ENCODE peak calls at places on chromosomes 7 and 10, in ten cellular contexts. G is BE2C, H is right atrium auricular region, O is WTC11, M is upper lobe of left lung, T is HCT116, E is spleen, R is heart right ventricle, W is Peyer's patch, N is mammary epithelial cell. Q is an unnamed sample.

GRCh38 chr10:133159950-133160812 is at the start of gene KNDC1:
- DNase-seq in G (peak), H (no peak), O (peak), M (peak), T (no peak), E (peak), R (no peak), W (peak), N (no peak), Q (no peak)

GRCh38 chr7:14759785-14760184 is 142.8 kb downstream of the DGKB start:
- DNase-seq in G (no peak), H (no peak), O (no peak), M (no peak), T (no peak), E (no peak), R (no peak), W (no peak), N (peak), Q (no peak)

GRCh38 chr7:134024729-134025128 is 102.4 kb upstream of the LRGUK start:
- DNase-seq in G (peak), H (no peak), O (no peak), M (no peak), T (no peak), E (no peak), R (no peak), W (no peak), N (no peak), Q (no peak)

GRCh38 chr7:294440-295154 is 4.6 kb downstream of the FOXL3 start:
- DNase-seq in G (no peak), H (no peak), O (no peak), M (peak), T (no peak), E (peak), R (no peak), W (peak), N (no peak), Q (no peak)

GRCh38 chr7:47153076-47153475 is 428.8 kb downstream of the TNS3 start:
- DNase-seq in G (no peak), H (no peak), O (no peak), M (peak), T (no peak), E (no peak), R (no peak), W (no peak), N (peak), Q (no peak)

GRCh38 chr10:93501650-93502049 is 5.2 kb downstream of the CEP55 start:
- DNase-seq in G (no peak), H (no peak), O (no peak), M (no peak), T (no peak), E (no peak), R (no peak), W (no peak), N (no peak), Q (no peak)

GRCh38 chr10:56317603-56318002 is 43.5 kb downstream of the ZWINT start:
- DNase-seq in G (no peak), H (no peak), O (no peak), M (no peak), T (no peak), E (peak), R (no peak), W (no peak), N (peak), Q (no peak)

GRCh38 chr10:31133628-31134302 is 102.1 kb upstream of the ZNF438 start:
- DNase-seq in G (peak), H (peak), O (peak), M (peak), T (no peak), E (peak), R (peak), W (peak), N (no peak), Q (peak)

GRCh38 chr10:5897504-5897903 is 7.5 kb downstream of the FBH1 start:
- DNase-seq in G (no peak), H (no peak), O (no peak), M (no peak), T (no peak), E (no peak), R (no peak), W (no peak), N (no peak), Q (no peak)

GRCh38 chr10:6171891-6172354 is 30.8 kb upstream of the PFKFB3 start:
- DNase-seq in G (no peak), H (peak), O (no peak), M (peak), T (no peak), E (peak), R (peak), W (no peak), N (no peak), Q (no peak)

GRCh38 chr10:13791483-13791882 is 204.7 kb downstream of the PRPF18 start:
- DNase-seq in G (no peak), H (no peak), O (no peak), M (no peak), T (no peak), E (no peak), R (no peak), W (no peak), N (no peak), Q (no peak)

GRCh38 chr7:109873296-109873695 is 1217.6 kb upstream of the LRRN3 start:
- DNase-seq in G (no peak), H (no peak), O (no peak), M (peak), T (no peak), E (no peak), R (no peak), W (no peak), N (no peak), Q (no peak)

GRCh38 chr10:24483701-24484100 is 240.0 kb downstream of the ARHGAP21 start:
- DNase-seq in G (no peak), H (no peak), O (no peak), M (peak), T (peak), E (no peak), R (no peak), W (peak), N (peak), Q (no peak)

GRCh38 chr7:55423891-55424290 is 58.8 kb downstream of the LANCL2 start:
- DNase-seq in G (no peak), H (no peak), O (no peak), M (no peak), T (no peak), E (no peak), R (no peak), W (no peak), N (no peak), Q (no peak)

GRCh38 chr7:136184719-136185118 is 207.6 kb upstream of the MTPN start:
- DNase-seq in G (no peak), H (no peak), O (no peak), M (no peak), T (no peak), E (no peak), R (no peak), W (no peak), N (no peak), Q (no peak)

GRCh38 chr10:5234106-5234877 is 37.7 kb downstream of the AKR1C4 start:
- DNase-seq in G (no peak), H (no peak), O (no peak), M (peak), T (no peak), E (no peak), R (no peak), W (no peak), N (peak), Q (no peak)

GRCh38 chr7:141189231-141189630 is 115.4 kb downstream of the TMEM178B start:
- DNase-seq in G (no peak), H (no peak), O (no peak), M (no peak), T (no peak), E (no peak), R (no peak), W (no peak), N (no peak), Q (no peak)

GRCh38 chr7:132130497-132130896 is 445.8 kb downstream of the PLXNA4 start:
- DNase-seq in G (no peak), H (no peak), O (no peak), M (no peak), T (no peak), E (peak), R (no peak), W (no peak), N (peak), Q (no peak)

GRCh38 chr7:127389321-127389720 is 3.2 kb downstream of the ZNF800 start:
- DNase-seq in G (no peak), H (no peak), O (no peak), M (no peak), T (no peak), E (no peak), R (no peak), W (no peak), N (no peak), Q (no peak)

GRCh38 chr7:64183126-64183742 is 23.8 kb upstream of the ZNF735 start:
- DNase-seq in G (peak), H (no peak), O (no peak), M (no peak), T (no peak), E (no peak), R (peak), W (no peak), N (no peak), Q (no peak)

DNA sequence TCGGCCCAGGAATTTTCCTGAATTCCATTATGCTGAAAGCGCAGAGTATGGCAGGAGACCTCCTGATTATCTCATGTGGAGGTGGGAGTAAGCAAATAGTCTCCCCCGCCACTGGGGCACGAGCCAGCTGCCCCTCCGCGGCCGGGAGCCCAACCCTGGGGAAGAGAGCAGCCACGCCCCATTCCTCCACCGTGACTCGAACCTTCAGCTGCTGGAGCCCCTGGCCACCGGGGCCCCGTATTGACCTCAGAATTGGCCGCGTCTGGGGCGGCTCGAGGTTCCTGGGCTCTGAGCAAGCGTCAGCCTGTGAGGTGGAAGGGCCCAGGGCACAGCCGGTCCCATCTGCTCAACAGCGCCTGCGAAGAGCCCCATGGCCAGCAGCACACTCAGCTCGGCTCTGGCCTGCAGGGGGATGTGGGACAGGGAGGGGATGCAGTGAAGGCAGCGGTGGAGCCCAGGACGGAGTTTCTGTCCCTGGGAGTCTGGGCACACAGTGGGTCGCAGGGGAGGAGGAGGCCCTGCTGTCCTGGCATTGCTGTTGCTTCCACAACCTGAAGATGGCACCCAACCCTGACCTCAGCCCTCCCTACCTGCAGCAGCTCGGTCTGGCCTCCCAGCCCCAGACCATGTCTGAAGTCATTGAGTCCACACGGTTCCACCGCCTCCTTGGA is 97.8 kb downstream of the CHST15 start:
- DNase-seq in G (peak), H (peak), O (peak), M (peak), T (peak), E (peak), R (peak), W (no peak), N (peak), Q (no peak)
- TF ChIP-seq CTCF in G (peak), H (peak), O (no peak), M (peak), T (peak), E (peak), R (no peak), W (peak), N (peak), Q (peak)

GRCh38 chr7:1569833-1570632 is at the start of gene PSMG3:
- DNase-seq in G (peak), H (peak), O (peak), M (peak), T (peak), E (peak), R (peak), W (peak), N (peak), Q (peak)
- TF ChIP-seq CTCF in G (no peak), H (peak), O (no peak), M (peak), T (peak), E (peak), R (peak), W (peak), N (peak), Q (no peak)

DNA sequence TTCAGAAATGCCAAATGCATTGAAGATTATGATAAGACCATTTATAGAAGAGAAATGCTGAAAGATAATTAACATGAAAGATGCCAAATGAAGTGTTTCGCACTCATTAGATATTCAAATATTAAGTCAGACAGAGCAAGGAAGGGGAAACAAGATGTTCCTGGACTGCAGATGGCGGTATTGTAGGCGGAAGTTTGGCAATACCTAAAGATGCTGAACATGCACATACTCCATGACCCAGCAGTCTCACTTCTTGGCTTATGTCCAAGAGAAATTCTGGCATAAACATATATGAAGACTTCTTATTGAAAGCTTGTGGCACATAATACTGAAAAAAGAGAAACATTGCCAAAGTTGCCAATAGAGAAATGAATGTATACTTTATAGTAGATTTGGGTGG is 325.4 kb upstream of the SEMA3C start:
- DNase-seq in G (peak), H (no peak), O (no peak), M (no peak), T (peak), E (no peak), R (no peak), W (no peak), N (no peak), Q (no peak)
- TF ChIP-seq CTCF in G (peak), H (no peak), O (no peak), M (no peak), T (peak), E (no peak), R (no peak), W (no peak), N (no peak), Q (no peak)

DNA sequence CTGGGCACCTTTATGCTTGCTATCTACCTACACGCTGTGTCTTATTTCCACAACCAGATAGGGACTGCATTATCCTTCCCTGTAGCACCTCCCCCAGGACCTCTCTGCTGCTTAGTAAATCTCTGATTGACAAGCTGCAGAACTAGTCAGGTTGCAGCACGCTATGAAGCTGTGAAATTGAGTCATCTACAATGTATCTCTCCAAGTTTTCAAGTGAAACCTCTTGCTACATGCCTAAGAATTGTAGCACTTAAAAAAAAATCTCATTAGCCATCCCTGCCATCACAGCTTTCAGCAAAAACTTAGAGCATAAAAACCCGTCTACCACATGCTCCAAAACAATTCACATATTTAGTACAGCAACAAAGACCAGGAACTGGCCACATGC is 69.7 kb upstream of the FGFR2 start:
- DNase-seq in G (no peak), H (no peak), O (no peak), M (no peak), T (no peak), E (no peak), R (no peak), W (no peak), N (peak), Q (no peak)
- TF ChIP-seq CTCF in G (no peak), H (peak), O (no peak), M (no peak), T (no peak), E (no peak), R (no peak), W (no peak), N (no peak), Q (no peak)

GRCh38 chr7:23234569-23235296 is 11.8 kb upstream of the GPNMB start:
- DNase-seq in G (no peak), H (no peak), O (no peak), M (no peak), T (no peak), E (no peak), R (no peak), W (no peak), N (no peak), Q (no peak)
- TF ChIP-seq CTCF in G (no peak), H (no peak), O (no peak), M (no peak), T (no peak), E (no peak), R (no peak), W (no peak), N (no peak), Q (no peak)

GRCh38 chr7:107179326-107180163 is 10.7 kb downstream of the HBP1 start:
- DNase-seq in G (no peak), H (no peak), O (no peak), M (no peak), T (peak), E (no peak), R (no peak), W (no peak), N (peak), Q (no peak)
- TF ChIP-seq CTCF in G (no peak), H (no peak), O (no peak), M (no peak), T (no peak), E (no peak), R (no peak), W (no peak), N (no peak), Q (no peak)

GRCh38 chr7:50227623-50228618 is 76.6 kb upstream of the IKZF1 start:
- DNase-seq in G (no peak), H (no peak), O (no peak), M (no peak), T (no peak), E (no peak), R (no peak), W (no peak), N (no peak), Q (no peak)

GRCh38 chr7:50226669-50227068 is 77.8 kb upstream of the IKZF1 start:
- DNase-seq in G (no peak), H (no peak), O (no peak), M (no peak), T (no peak), E (no peak), R (no peak), W (no peak), N (no peak), Q (no peak)

GRCh38 chr7:50226139-50226538 is 78.4 kb upstream of the IKZF1 start:
- DNase-seq in G (no peak), H (no peak), O (no peak), M (no peak), T (no peak), E (no peak), R (no peak), W (no peak), N (no peak), Q (no peak)

DNA sequence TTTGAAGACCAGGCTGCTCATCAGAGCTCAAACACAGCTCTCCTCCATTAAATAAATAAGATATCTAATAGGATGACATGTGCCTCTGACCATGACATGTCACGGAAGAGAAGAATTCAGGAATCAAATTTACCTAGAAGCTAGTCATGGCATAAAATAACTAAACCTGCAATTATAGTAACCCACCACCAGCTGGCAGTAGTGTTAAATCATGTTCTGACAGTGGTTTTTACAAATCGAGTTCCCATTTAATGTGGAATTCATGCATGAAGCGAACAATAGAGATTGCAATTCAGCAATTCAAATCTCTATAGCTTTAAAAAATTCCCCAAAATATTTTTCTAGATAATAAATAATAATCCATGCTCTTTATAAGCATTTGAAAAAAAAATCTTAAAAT is 74.6 kb upstream of the IKZF1 start:
- DNase-seq in G (no peak), H (no peak), O (no peak), M (no peak), T (peak), E (no peak), R (no peak), W (no peak), N (no peak), Q (no peak)
- TF ChIP-seq CTCF in G (peak), H (no peak), O (peak), M (no peak), T (peak), E (peak), R (no peak), W (peak), N (peak), Q (peak)